ENCODE peak calls at places on chromosome 12, in four cellular contexts. One of them, this sample, is unnamed.

GRCh38 chr12:124013073-124013472 is 40.1 kb downstream of the ZNF664 start:
- DNase-seq in pancreas: no peak
- DNase-seq in AML-193: no peak
- DNase-seq in IMR-90: no peak
- DNase-seq in this sample: peak; percentile 30

GRCh38 chr12:108099085-108099484 is 30.0 kb upstream of the WSCD2 start:
- DNase-seq in AML-193: no peak
- DNase-seq in IMR-90: no peak
- DNase-seq in pancreas: no peak
- DNase-seq in this sample: no peak

GRCh38 chr12:50845021-50845647 is 2.4 kb downstream of the TMPRSS12 start:
- DNase-seq in IMR-90: peak; percentile 33
- DNase-seq in AML-193: no peak
- DNase-seq in pancreas: no peak
- DNase-seq in this sample: no peak

GRCh38 chr12:79016181-79016580 is 151.6 kb downstream of the SYT1 start:
- DNase-seq in IMR-90: no peak
- DNase-seq in pancreas: no peak
- DNase-seq in AML-193: no peak
- DNase-seq in this sample: no peak

GRCh38 chr12:12266389-12266872 is 413 bp downstream of the LRP6 start:
- DNase-seq in AML-193: no peak
- DNase-seq in IMR-90: no peak
- DNase-seq in pancreas: peak; percentile 68
- DNase-seq in this sample: no peak

GRCh38 chr12:31868980-31869379 is 90.2 kb upstream of the RESF1 start:
- DNase-seq in pancreas: peak; percentile 88
- DNase-seq in AML-193: no peak
- DNase-seq in IMR-90: peak; percentile 20
- DNase-seq in this sample: no peak

GRCh38 chr12:21813125-21813524 is 38.6 kb upstream of the KCNJ8 start:
- DNase-seq in pancreas: no peak
- DNase-seq in IMR-90: no peak
- DNase-seq in AML-193: no peak
- DNase-seq in this sample: no peak

GRCh38 chr12:49945394-49946080 is 5.0 kb upstream of the AQP2 start:
- DNase-seq in pancreas: no peak
- DNase-seq in IMR-90: peak; percentile 79
- DNase-seq in AML-193: peak; percentile 69
- DNase-seq in this sample: peak; percentile 69

GRCh38 chr12:55930771-55931316 is at the start of gene DGKA:
- DNase-seq in AML-193: peak; percentile 76
- DNase-seq in IMR-90: peak; percentile 85
- DNase-seq in pancreas: no peak
- DNase-seq in this sample: peak; percentile 74